ENCODE peak calls at places on chromosome 13, in nine cellular contexts. T is fibroblast of lung, S is frontal cortex, X is amniotic stem cell, M is COLO829, Z is nephron progenitor cell, D is hippocampal formation, J is NCI-H510A, N is NCI-H748 treated with DMSO at 0.1 percent for 48 hours. C is an unnamed sample.
A peak's percentile ranks its signal among the peaks of the same experiment; 100 is the strongest.

GRCh38 chr13:25214371-25215252 is 42.5 kb upstream of the AMER2 start:
- DNase-seq in T (peak; percentile 19), S (no peak), X (no peak), M (no peak), Z (no peak), D (no peak), J (no peak), N (no peak), C (no peak)

GRCh38 chr13:110103026-110103425 is 203.9 kb downstream of the COL4A1 start:
- DNase-seq in T (no peak), S (no peak), X (no peak), M (no peak), Z (no peak), D (no peak), J (no peak), N (no peak), C (no peak)

GRCh38 chr13:105116966-105117365 is 1418.5 kb downstream of the EFNB2 start:
- DNase-seq in T (no peak), S (no peak), X (no peak), M (no peak), Z (no peak), D (no peak), J (no peak), N (no peak), C (no peak)

GRCh38 chr13:49635599-49636433 is 7.5 kb downstream of the ARL11 start:
- DNase-seq in T (peak; percentile 51), S (no peak), X (no peak), M (no peak), Z (no peak), D (no peak), J (no peak), N (no peak), C (no peak)

GRCh38 chr13:53066411-53066810 is 37.8 kb downstream of the OLFM4 start:
- DNase-seq in T (no peak), S (no peak), X (no peak), M (no peak), Z (no peak), D (no peak), J (no peak), N (no peak), C (no peak)

GRCh38 chr13:99577934-99578917 is 77.0 kb downstream of the TM9SF2 start:
- DNase-seq in T (peak; percentile 34), S (no peak), X (no peak), M (no peak), Z (no peak), D (peak; percentile 50), J (no peak), N (no peak), C (no peak)

GRCh38 chr13:102558029-102558428 is 38.8 kb upstream of the TPP2 start:
- DNase-seq in T (no peak), S (no peak), X (no peak), M (no peak), Z (no peak), D (no peak), J (no peak), N (no peak), C (no peak)

GRCh38 chr13:81929988-81930387 is 1589.1 kb upstream of the SPRY2 start:
- DNase-seq in T (peak; percentile 14), S (no peak), X (peak; percentile 17), M (peak; percentile 2), Z (no peak), D (peak; percentile 40), J (no peak), N (peak; percentile 54), C (no peak)

C was measured in breast epithelium.